ENCODE peak calls at places on chromosome 11, in four cellular contexts. One of them, this sample, is unnamed.

GRCh38 chr11:2553886-2554285 is 109.1 kb downstream of the KCNQ1 start:
- DNase-seq in HCT116: no peak
- DNase-seq in IMR-90: no peak
- DNase-seq in neural progenitor cell: no peak
- DNase-seq in this sample: peak; percentile 12

GRCh38 chr11:14645247-14645912 is 1.8 kb downstream of the PDE3B start:
- DNase-seq in IMR-90: peak; percentile 31
- DNase-seq in neural progenitor cell: no peak
- DNase-seq in HCT116: no peak
- DNase-seq in this sample: no peak

GRCh38 chr11:73469401-73469800 is 93.2 kb downstream of the RELT start:
- DNase-seq in IMR-90: no peak
- DNase-seq in neural progenitor cell: no peak
- DNase-seq in HCT116: no peak
- DNase-seq in this sample: no peak

GRCh38 chr11:130414107-130415088 is 14.0 kb downstream of the ADAMTS8 start:
- DNase-seq in neural progenitor cell: no peak
- DNase-seq in HCT116: no peak
- DNase-seq in IMR-90: peak; percentile 32
- DNase-seq in this sample: no peak

GRCh38 chr11:104609297-104609696 is 289.0 kb downstream of the CASP12 start:
- DNase-seq in neural progenitor cell: peak; percentile 65
- DNase-seq in HCT116: peak; percentile 28
- DNase-seq in IMR-90: peak; percentile 75
- DNase-seq in this sample: peak; percentile 68

GRCh38 chr11:1921576-1922141 is 2.2 kb downstream of the TNNT3 start:
- DNase-seq in neural progenitor cell: peak; percentile 9
- DNase-seq in HCT116: no peak
- DNase-seq in IMR-90: no peak
- DNase-seq in this sample: no peak

GRCh38 chr11:97722065-97722464 is 1298.7 kb upstream of the CNTN5 start:
- DNase-seq in HCT116: no peak
- DNase-seq in neural progenitor cell: no peak
- DNase-seq in IMR-90: peak; percentile 89
- DNase-seq in this sample: peak; percentile 48

GRCh38 chr11:65442952-65443351 is 20.4 kb downstream of the NEAT1 start:
- DNase-seq in neural progenitor cell: no peak
- DNase-seq in HCT116: no peak
- DNase-seq in IMR-90: peak; percentile 42
- DNase-seq in this sample: peak; percentile 51

GRCh38 chr11:36002196-36002595 is 58.3 kb downstream of the LDLRAD3 start:
- DNase-seq in neural progenitor cell: peak; percentile 88
- DNase-seq in HCT116: no peak
- DNase-seq in IMR-90: no peak
- DNase-seq in this sample: no peak

GRCh38 chr11:23540101-23540561 is 679.9 kb upstream of the CCDC179 start:
- DNase-seq in IMR-90: peak; percentile 53
- DNase-seq in neural progenitor cell: peak; percentile 60
- DNase-seq in HCT116: no peak
- DNase-seq in this sample: peak; percentile 85

GRCh38 chr11:104462346-104462745 is 298.4 kb upstream of the PDGFD start:
- DNase-seq in IMR-90: peak; percentile 81
- DNase-seq in neural progenitor cell: no peak
- DNase-seq in HCT116: no peak
- DNase-seq in this sample: no peak

GRCh38 chr11:36817336-36817965 is 219.4 kb upstream of the RAG2 start:
- DNase-seq in HCT116: no peak
- DNase-seq in neural progenitor cell: no peak
- DNase-seq in IMR-90: no peak
- DNase-seq in this sample: no peak

GRCh38 chr11:12689029-12689755 is 15.0 kb downstream of the TEAD1 start:
- DNase-seq in HCT116: no peak
- DNase-seq in IMR-90: no peak
- DNase-seq in neural progenitor cell: no peak
- DNase-seq in this sample: no peak

GRCh38 chr11:7672960-7673723 is at the start of gene CYB5R2:
- DNase-seq in IMR-90: peak; percentile 5
- DNase-seq in neural progenitor cell: peak; percentile 83
- DNase-seq in HCT116: peak; percentile 13
- DNase-seq in this sample: peak; percentile 92

GRCh38 chr11:119169272-119169719 is 771 bp downstream of the NLRX1 start:
- DNase-seq in HCT116: peak; percentile 53
- DNase-seq in IMR-90: no peak
- DNase-seq in neural progenitor cell: peak; percentile 58
- DNase-seq in this sample: peak; percentile 92

GRCh38 chr11:108697872-108698473 is 33.1 kb downstream of the DDX10 start:
- DNase-seq in neural progenitor cell: peak; percentile 68
- DNase-seq in IMR-90: peak; percentile 82
- DNase-seq in HCT116: peak; percentile 51
- DNase-seq in this sample: peak; percentile 76

GRCh38 chr11:68689737-68690625 is 5.6 kb downstream of the GAL start:
- DNase-seq in neural progenitor cell: no peak
- DNase-seq in IMR-90: no peak
- DNase-seq in HCT116: no peak
- DNase-seq in this sample: peak; percentile 67

GRCh38 chr11:12110714-12111481 is 508 bp downstream of the MICAL2 start:
- DNase-seq in neural progenitor cell: peak; percentile 63
- DNase-seq in HCT116: no peak
- DNase-seq in IMR-90: no peak
- DNase-seq in this sample: peak; percentile 81

GRCh38 chr11:38460901-38461300 is 1862.9 kb upstream of the RAG2 start:
- DNase-seq in IMR-90: peak; percentile 41
- DNase-seq in HCT116: no peak
- DNase-seq in neural progenitor cell: no peak
- DNase-seq in this sample: no peak

GRCh38 chr11:17496406-17496805 is 19.8 kb upstream of the ABCC8 start:
- DNase-seq in IMR-90: no peak
- DNase-seq in neural progenitor cell: no peak
- DNase-seq in HCT116: no peak
- DNase-seq in this sample: no peak

GRCh38 chr11:92285776-92286175 is 61.2 kb downstream of the FAT3 start:
- DNase-seq in IMR-90: no peak
- DNase-seq in neural progenitor cell: no peak
- DNase-seq in HCT116: no peak
- DNase-seq in this sample: no peak

GRCh38 chr11:2789791-2790580 is 90.2 kb upstream of the KCNQ1OT1 start:
- DNase-seq in HCT116: no peak
- DNase-seq in neural progenitor cell: no peak
- DNase-seq in IMR-90: no peak
- DNase-seq in this sample: peak; percentile 33

GRCh38 chr11:81497202-81497804 is 1236.4 kb downstream of the FAM181B start:
- DNase-seq in neural progenitor cell: peak; percentile 65
- DNase-seq in IMR-90: peak; percentile 16
- DNase-seq in HCT116: peak; percentile 0
- DNase-seq in this sample: peak; percentile 49

GRCh38 chr11:132504501-132505041 is 1027.7 kb downstream of the OPCML start:
- DNase-seq in neural progenitor cell: peak; percentile 22
- DNase-seq in HCT116: no peak
- DNase-seq in IMR-90: no peak
- DNase-seq in this sample: peak; percentile 62

GRCh38 chr11:34860034-34860433 is 56.1 kb downstream of the APIP start:
- DNase-seq in HCT116: no peak
- DNase-seq in IMR-90: no peak
- DNase-seq in neural progenitor cell: no peak
- DNase-seq in this sample: peak; percentile 8

GRCh38 chr11:46903846-46904245 is 14.5 kb downstream of the LRP4 start:
- DNase-seq in HCT116: no peak
- DNase-seq in neural progenitor cell: peak; percentile 59
- DNase-seq in IMR-90: no peak
- DNase-seq in this sample: peak; percentile 30

GRCh38 chr11:32729976-32730375 is 64.5 kb downstream of the CCDC73 start:
- DNase-seq in IMR-90: no peak
- DNase-seq in neural progenitor cell: no peak
- DNase-seq in HCT116: no peak
- DNase-seq in this sample: no peak

GRCh38 chr11:129894281-129895125 is 875 bp downstream of the NFRKB start:
- DNase-seq in HCT116: no peak
- DNase-seq in neural progenitor cell: no peak
- DNase-seq in IMR-90: peak; percentile 3
- DNase-seq in this sample: no peak

DNA sequence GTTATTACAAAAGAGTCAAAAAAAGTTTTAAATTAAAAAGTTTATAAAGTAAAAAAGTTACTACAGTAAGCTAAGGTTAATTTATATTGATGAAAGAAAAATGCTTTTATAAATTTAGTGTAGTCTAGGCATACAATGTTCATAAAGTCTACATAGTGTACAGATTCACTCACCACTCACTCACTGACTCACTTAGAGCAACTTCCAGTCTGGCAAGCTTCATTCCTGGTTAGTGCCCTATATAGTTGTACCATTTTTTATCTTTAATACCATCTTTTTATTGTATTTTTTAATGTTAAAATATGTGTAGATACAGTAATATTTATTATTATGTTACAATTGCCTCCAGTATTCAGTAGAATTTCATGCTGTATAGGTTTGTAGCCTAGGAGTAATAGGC is 2.6 kb upstream of the MMP10 start:
- DNase-seq in HCT116: no peak
- DNase-seq in IMR-90: no peak
- DNase-seq in neural progenitor cell: no peak
- DNase-seq in this sample: no peak
- H3K27ac ChIP-seq in HCT116: no peak overlapping the region
- H3K27ac ChIP-seq in IMR-90: no peak overlapping the region
- H3K27ac ChIP-seq in neural progenitor cell: no peak overlapping the region
- H3K27ac ChIP-seq in this sample: no peak overlapping the region

GRCh38 chr11:77126861-77127673 is 979 bp upstream of the MYO7A start:
- DNase-seq in neural progenitor cell: peak; percentile 76
- DNase-seq in HCT116: no peak
- DNase-seq in IMR-90: peak; percentile 39
- DNase-seq in this sample: peak; percentile 88
- H3K9ac ChIP-seq in neural progenitor cell: no peak overlapping the region
- H3K9ac ChIP-seq in HCT116: peak overlapping the region; percentile 30
- H3K9ac ChIP-seq in IMR-90: no peak overlapping the region
- H3K9ac ChIP-seq in this sample: no peak overlapping the region

GRCh38 chr11:63833048-63833447 is 5.9 kb upstream of the MARK2 start:
- DNase-seq in IMR-90: no peak
- DNase-seq in HCT116: no peak
- DNase-seq in neural progenitor cell: no peak
- DNase-seq in this sample: no peak

GRCh38 chr11:63832336-63832735 is 6.6 kb upstream of the MARK2 start:
- DNase-seq in IMR-90: no peak
- DNase-seq in HCT116: no peak
- DNase-seq in neural progenitor cell: no peak
- DNase-seq in this sample: no peak

GRCh38 chr11:63831326-63831725 is 7.6 kb upstream of the MARK2 start:
- DNase-seq in HCT116: no peak
- DNase-seq in IMR-90: no peak
- DNase-seq in neural progenitor cell: no peak
- DNase-seq in this sample: no peak

GRCh38 chr11:63826471-63827190 is 12.3 kb upstream of the MARK2 start:
- DNase-seq in IMR-90: no peak
- DNase-seq in neural progenitor cell: no peak
- DNase-seq in HCT116: no peak
- DNase-seq in this sample: no peak

DNA sequence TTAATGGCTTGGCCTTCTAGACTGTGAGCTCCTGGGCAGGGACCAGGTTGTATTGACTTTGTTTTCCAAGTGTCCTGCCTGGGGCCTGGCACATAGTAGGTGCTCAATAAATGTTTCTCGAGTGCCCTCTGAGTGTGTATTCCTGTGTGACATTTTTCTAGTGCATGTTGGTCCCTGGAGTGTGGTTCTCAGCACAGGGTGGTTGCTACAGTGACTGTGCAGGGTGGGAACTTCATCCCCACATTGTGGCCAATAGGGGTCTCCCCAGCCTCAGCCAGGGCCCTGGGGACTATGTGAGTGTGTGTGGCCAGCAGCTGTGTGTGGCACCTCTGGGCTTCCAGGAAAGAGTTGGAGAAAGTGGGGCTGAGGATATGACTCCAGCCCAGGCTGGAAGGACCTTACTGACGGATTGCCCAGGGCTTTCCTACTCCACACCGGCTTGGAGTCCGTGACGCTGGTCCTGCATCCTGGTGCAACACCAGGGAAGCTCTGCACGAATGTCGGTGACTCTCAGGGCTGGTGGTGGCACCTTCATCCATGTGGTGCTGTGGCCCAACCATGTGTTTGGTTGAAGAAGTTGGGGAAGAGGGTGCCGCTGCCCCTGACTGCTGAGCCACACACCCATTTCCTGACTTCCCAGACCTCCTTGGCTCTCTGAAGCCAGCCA is 9.0 kb upstream of the MARK2 start:
- DNase-seq in neural progenitor cell: peak; percentile 68
- DNase-seq in HCT116: no peak
- DNase-seq in IMR-90: peak; percentile 44
- DNase-seq in this sample: peak; percentile 83
- TF ChIP-seq CTCF in neural progenitor cell: peak; percentile 56
- TF ChIP-seq CTCF in HCT116: peak; percentile 37
- TF ChIP-seq CTCF in IMR-90: peak; percentile 47
- TF ChIP-seq CTCF in this sample: peak; percentile 69

GRCh38 chr11:134407321-134407828 is 4.7 kb downstream of the B3GAT1 start:
- DNase-seq in HCT116: no peak
- DNase-seq in IMR-90: no peak
- DNase-seq in neural progenitor cell: no peak
- DNase-seq in this sample: no peak

GRCh38 chr11:134411887-134412507 is at the start of gene B3GAT1:
- DNase-seq in HCT116: no peak
- DNase-seq in neural progenitor cell: peak; percentile 75
- DNase-seq in IMR-90: no peak
- DNase-seq in this sample: peak; percentile 71

GRCh38 chr11:134410766-134411165 is 1.3 kb downstream of the B3GAT1 start:
- DNase-seq in neural progenitor cell: no peak
- DNase-seq in HCT116: no peak
- DNase-seq in IMR-90: no peak
- DNase-seq in this sample: no peak

GRCh38 chr11:134407923-134408322 is 4.1 kb downstream of the B3GAT1 start:
- DNase-seq in HCT116: no peak
- DNase-seq in IMR-90: no peak
- DNase-seq in neural progenitor cell: no peak
- DNase-seq in this sample: no peak

DNA sequence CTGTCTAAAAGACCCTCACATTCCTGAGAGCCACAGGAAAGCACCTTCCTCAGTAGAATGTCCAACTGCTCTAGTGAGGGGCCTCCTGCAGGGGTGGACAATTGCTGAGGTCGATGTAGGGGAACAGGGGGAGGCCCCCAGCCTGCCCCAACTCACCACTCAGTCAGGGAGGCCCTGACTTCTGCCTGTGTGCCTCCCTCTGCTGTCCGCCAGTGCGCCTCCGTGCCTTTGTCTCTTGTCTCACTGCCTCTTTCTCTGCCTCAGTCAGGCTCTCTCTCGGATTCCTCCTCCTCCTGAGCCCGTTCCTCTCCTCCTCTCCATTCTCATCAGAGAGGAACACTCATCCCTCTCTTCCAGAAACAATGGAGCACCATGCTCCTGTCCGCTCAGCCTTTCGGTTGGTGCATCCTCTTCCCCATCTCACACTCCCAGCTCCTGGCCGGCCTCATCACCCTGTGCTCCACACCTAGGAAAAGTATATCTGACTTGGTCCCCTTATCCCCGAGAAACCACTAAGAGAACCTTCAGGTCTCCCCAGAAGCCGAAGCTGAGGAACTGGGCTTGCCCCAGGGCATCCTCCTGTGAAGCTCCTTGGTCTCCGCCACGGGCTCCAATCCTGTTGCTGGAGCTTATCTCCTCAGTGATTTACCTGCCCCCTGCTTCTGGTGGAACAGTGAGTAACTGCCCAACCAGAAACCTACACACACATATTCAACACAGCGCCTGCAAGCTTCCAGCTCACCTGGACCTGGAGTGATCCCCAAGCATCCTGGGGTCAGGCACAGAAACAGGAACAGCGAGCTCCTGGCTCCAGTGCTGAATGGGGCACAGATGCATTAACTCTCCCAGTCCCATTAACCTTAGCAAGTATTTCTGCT is 2.3 kb downstream of the B3GAT1 start:
- DNase-seq in IMR-90: no peak
- DNase-seq in neural progenitor cell: no peak
- DNase-seq in HCT116: no peak
- DNase-seq in this sample: no peak
- H3K27ac ChIP-seq in IMR-90: no peak overlapping the region
- H3K27ac ChIP-seq in neural progenitor cell: no peak overlapping the region
- H3K27ac ChIP-seq in HCT116: no peak overlapping the region
- H3K27ac ChIP-seq in this sample: no peak overlapping the region

This sample was measured in endodermal cell.